ENCODE peak calls at places on chromosomes 3 and 15, in six cellular contexts. G is endothelial cell; B is fibroblast of mammary gland; D is left lobe of liver; J is naive thymus-derived CD8-positive, alpha-beta T cell; Y is HEK293T. Z is an unnamed sample.

GRCh38 chr15:63502137-63502801 is 2.1 kb upstream of the USP3 start:
- DNase-seq in J (no peak), Y (no peak), B (peak; percentile 75), D (no peak), G (no peak), Z (no peak)

GRCh38 chr15:31133890-31134289 is 32.4 kb upstream of the TRPM1 start:
- DNase-seq in J (no peak), G (no peak), B (no peak), Y (no peak), D (no peak), Z (no peak)

GRCh38 chr3:32453346-32453745 is 49.3 kb downstream of the CMTM6 start:
- DNase-seq in D (no peak), J (no peak), G (no peak), B (peak; percentile 57), Y (no peak), Z (no peak)

GRCh38 chr3:30437172-30437571 is 169.2 kb upstream of the TGFBR2 start:
- DNase-seq in Y (peak; percentile 10), J (no peak), B (peak; percentile 90), G (no peak), D (no peak), Z (no peak)

GRCh38 chr15:67105065-67105951 is 39.9 kb downstream of the SMAD3 start:
- DNase-seq in B (peak; percentile 97), G (no peak), Y (no peak), D (no peak), J (no peak), Z (no peak)

GRCh38 chr15:92708635-92709034 is 53.1 kb upstream of the FAM174B start:
- DNase-seq in B (no peak), G (no peak), Y (no peak), D (no peak), J (no peak), Z (no peak)

GRCh38 chr3:15345608-15346137 is 13.3 kb upstream of the SH3BP5 start:
- DNase-seq in J (no peak), B (no peak), G (no peak), D (no peak), Y (no peak), Z (no peak)

GRCh38 chr3:148889828-148890227 is 24.7 kb downstream of the CPA3 start:
- DNase-seq in Y (no peak), B (no peak), D (no peak), J (no peak), G (no peak), Z (no peak)

GRCh38 chr3:51815614-51816013 is 36.6 kb upstream of the IQCF6 start:
- DNase-seq in G (no peak), D (no peak), J (no peak), B (no peak), Y (no peak), Z (no peak)

GRCh38 chr15:70761046-70761445 is 2.3 kb downstream of the UACA start:
- DNase-seq in Y (no peak), B (no peak), D (no peak), J (no peak), G (no peak), Z (no peak)

GRCh38 chr15:48177383-48177874 is 666 bp downstream of the MYEF2 start:
- DNase-seq in D (no peak), Y (peak; percentile 19), J (no peak), B (peak; percentile 53), G (no peak), Z (no peak)

Z was measured in naive thymus-derived CD4-positive, alpha-beta T cell.